ENCODE peak calls at places on chromosomes 4 and X, in five cellular contexts. X, A, M, F and J are unnamed samples.

GRCh38 chr4:40251366-40251765 is 54.5 kb downstream of the RHOH start:
- DNase-seq in A (no peak), M (no peak), F (no peak), X (no peak), J (no peak)

GRCh38 chrX:65821721-65822496 is 154.5 kb downstream of the MSN start:
- DNase-seq in M (no peak), A (no peak), X (no peak), F (no peak), J (no peak)

GRCh38 chr4:124135409-124135813 is 577.1 kb downstream of the ANKRD50 start:
- DNase-seq in M (no peak), X (no peak), A (no peak), F (peak; percentile 22), J (no peak)

GRCh38 chr4:21013501-21013900 is 313.2 kb downstream of the PACRGL start:
- DNase-seq in A (no peak), X (no peak), F (no peak), M (peak; percentile 44), J (no peak)

GRCh38 chrX:102835504-102836146 is 101.4 kb upstream of the RAB40AL start:
- DNase-seq in M (peak; percentile 60), A (peak; percentile 37), X (peak; percentile 44), F (peak; percentile 27), J (no peak)

GRCh38 chr4:118265312-118266144 is 87.3 kb downstream of the PRSS12 start:
- DNase-seq in M (peak; percentile 48), A (peak; percentile 40), X (no peak), F (no peak), J (no peak)

GRCh38 chr4:89298788-89299152 is 8.8 kb downstream of the GPRIN3 start:
- DNase-seq in A (no peak), F (peak; percentile 43), M (no peak), X (no peak), J (no peak)

GRCh38 chr4:155734065-155734464 is 24.8 kb upstream of the GUCY1B1 start:
- DNase-seq in M (no peak), X (no peak), F (peak; percentile 22), A (no peak), J (no peak)

GRCh38 chr4:84690481-84690880 is 107.6 kb downstream of the CDS1 start:
- DNase-seq in F (peak; percentile 38), A (no peak), X (no peak), M (no peak), J (no peak)

GRCh38 chr4:111537861-111538260 is 607.4 kb upstream of the FAM241A start:
- DNase-seq in X (no peak), F (peak; percentile 63), A (no peak), M (no peak), J (no peak)
- H3K18ac ChIP-seq in X (no peak overlapping the region), F (no peak overlapping the region), A (no peak overlapping the region), M (no peak overlapping the region), J (no peak overlapping the region)

GRCh38 chrX:7093305-7093704 is 54.2 kb upstream of the STS start:
- DNase-seq in F (no peak), M (no peak), X (no peak), A (no peak), J (no peak)

GRCh38 chrX:7091923-7092322 is 55.6 kb upstream of the STS start:
- DNase-seq in F (no peak), X (no peak), A (no peak), M (no peak), J (no peak)

GRCh38 chrX:7086384-7086783 is 61.1 kb upstream of the STS start:
- DNase-seq in X (no peak), M (no peak), A (no peak), F (peak; percentile 21), J (no peak)

GRCh38 chrX:7088968-7089615 is 58.4 kb upstream of the STS start:
- DNase-seq in A (peak; percentile 49), F (no peak), X (no peak), M (peak; percentile 1), J (no peak)

DNA sequence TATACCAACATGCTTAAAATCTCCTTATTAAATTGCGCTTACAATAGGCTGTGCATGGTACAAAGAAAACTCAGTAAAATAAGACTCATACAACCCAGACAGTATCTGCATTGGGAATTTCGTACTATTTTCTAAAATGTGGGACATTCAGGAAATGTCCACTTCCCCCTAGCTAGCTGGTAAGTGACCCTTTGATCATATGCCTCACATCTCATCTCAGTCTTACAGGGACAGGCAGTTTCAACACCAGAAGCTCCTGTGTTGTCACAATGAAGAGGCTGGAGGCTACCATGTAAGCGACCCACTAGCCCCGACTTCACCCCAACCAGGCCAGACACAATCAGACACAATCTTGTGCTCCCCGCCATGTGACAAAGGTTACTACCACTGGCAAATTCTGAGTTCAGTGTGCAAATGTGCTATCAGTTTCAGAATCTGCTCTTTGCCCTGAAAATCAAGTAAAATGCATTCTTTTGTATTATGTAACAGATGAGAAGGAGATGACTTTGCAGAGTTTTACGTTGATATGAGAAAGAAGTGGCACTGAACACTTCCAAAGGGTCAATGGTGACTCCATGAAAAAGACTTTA is 56.9 kb upstream of the STS start:
- DNase-seq in A (no peak), X (no peak), M (peak; percentile 55), F (peak; percentile 13), J (no peak)
- H2BK12ac ChIP-seq in A (no peak overlapping the region), X (no peak overlapping the region), M (no peak overlapping the region), F (no peak overlapping the region), J (no peak overlapping the region)

GRCh38 chr4:101346312-101346561 is 1.1 kb downstream of the PPP3CA start:
- DNase-seq in M (no peak), A (no peak), F (no peak), X (no peak), J (no peak)

GRCh38 chr4:101347557-101348366 is 436 bp upstream of the PPP3CA start:
- DNase-seq in F (peak; percentile 97), X (peak; percentile 99), M (peak; percentile 98), A (peak; percentile 97), J (peak; percentile 97)

GRCh38 chr4:101346562-101347266 is 612 bp downstream of the PPP3CA start:
- DNase-seq in X (peak; percentile 70), M (peak; percentile 59), F (peak; percentile 86), A (peak; percentile 52), J (peak; percentile 57)

GRCh38 chr4:101348367-101348827 is 1.1 kb upstream of the PPP3CA start:
- DNase-seq in A (no peak), X (peak; percentile 73), M (peak; percentile 50), F (no peak), J (no peak)

GRCh38 chr4:101347267-101347556 is at the start of gene PPP3CA:
- DNase-seq in X (no peak), F (no peak), A (no peak), M (no peak), J (no peak)
- H3K18ac ChIP-seq in X (peak within 1 kb of the TSS; percentile 71), F (peak within 1 kb of the TSS; percentile 100), A (no peak within 1 kb of the TSS), M (peak within 1 kb of the TSS; percentile 73), J (peak within 1 kb of the TSS; percentile 99)

GRCh38 chr4:170058745-170059144 is 31.0 kb downstream of the AADAT start:
- DNase-seq in A (no peak), M (no peak), X (no peak), F (no peak), J (no peak)
- H2BK12ac ChIP-seq in A (no peak overlapping the region), M (no peak overlapping the region), X (no peak overlapping the region), F (no peak overlapping the region), J (no peak overlapping the region)

GRCh38 chrX:133490955-133491354 is 75.7 kb upstream of the GPC4 start:
- DNase-seq in M (no peak), F (no peak), A (no peak), X (no peak), J (no peak)

GRCh38 chrX:133497356-133497755 is 82.1 kb upstream of the GPC4 start:
- DNase-seq in F (peak; percentile 18), X (no peak), A (no peak), M (no peak), J (no peak)

GRCh38 chrX:133493366-133493765 is 78.1 kb upstream of the GPC4 start:
- DNase-seq in A (no peak), X (no peak), M (no peak), F (no peak), J (no peak)

GRCh38 chrX:133495464-133496391 is 80.4 kb upstream of the GPC4 start:
- DNase-seq in M (no peak), X (no peak), F (peak; percentile 81), A (no peak), J (no peak)
- H3K18ac ChIP-seq in M (no peak overlapping the region), X (no peak overlapping the region), F (no peak overlapping the region), A (no peak overlapping the region), J (no peak overlapping the region)

DNA sequence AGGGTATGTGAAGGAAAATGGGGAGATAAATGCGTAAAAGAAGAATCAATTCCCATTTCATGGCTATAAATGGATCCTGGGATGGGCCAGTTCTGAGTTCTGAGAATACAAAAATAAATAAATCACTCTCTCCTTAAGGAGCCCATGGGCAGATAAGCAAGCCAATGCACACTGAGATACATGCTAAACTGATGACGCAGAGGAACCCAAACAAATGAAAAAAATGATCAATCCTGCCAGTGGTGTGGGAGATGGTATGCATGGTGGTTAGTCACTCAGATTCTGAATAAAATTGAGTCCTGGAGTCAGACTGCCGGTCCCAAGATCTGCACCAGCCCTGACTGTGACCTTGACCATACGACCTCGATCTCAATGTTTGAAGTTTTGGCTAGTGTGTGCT is 59.7 kb downstream of the NEIL3 start:
- DNase-seq in M (peak; percentile 42), X (no peak), F (peak; percentile 16), A (no peak), J (no peak)
- H2BK12ac ChIP-seq in M (no peak overlapping the region), X (no peak overlapping the region), F (no peak overlapping the region), A (no peak overlapping the region), J (no peak overlapping the region)

DNA sequence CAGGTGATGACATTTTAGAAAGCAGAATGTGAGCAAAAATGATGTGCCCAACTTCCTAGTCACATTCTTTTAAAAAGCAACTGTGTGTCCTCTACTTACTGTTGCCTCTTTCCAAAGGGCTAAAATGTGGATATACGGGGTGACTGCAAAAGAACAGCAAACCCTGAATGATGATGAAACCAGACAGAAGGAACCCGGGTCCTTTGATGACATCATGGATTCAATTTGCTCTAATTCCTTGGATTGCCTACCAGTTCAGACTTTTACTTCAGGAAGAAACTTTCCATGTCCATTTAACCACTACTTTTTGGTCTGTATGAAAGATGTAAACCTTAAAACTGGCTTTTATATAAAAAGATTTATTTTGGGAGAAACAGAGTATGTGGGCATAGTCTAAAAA is 190.9 kb upstream of the MAB21L2 start:
- DNase-seq in M (no peak), X (no peak), F (no peak), A (no peak), J (no peak)
- H3K18ac ChIP-seq in M (no peak overlapping the region), X (no peak overlapping the region), F (no peak overlapping the region), A (no peak overlapping the region), J (no peak overlapping the region)

DNA sequence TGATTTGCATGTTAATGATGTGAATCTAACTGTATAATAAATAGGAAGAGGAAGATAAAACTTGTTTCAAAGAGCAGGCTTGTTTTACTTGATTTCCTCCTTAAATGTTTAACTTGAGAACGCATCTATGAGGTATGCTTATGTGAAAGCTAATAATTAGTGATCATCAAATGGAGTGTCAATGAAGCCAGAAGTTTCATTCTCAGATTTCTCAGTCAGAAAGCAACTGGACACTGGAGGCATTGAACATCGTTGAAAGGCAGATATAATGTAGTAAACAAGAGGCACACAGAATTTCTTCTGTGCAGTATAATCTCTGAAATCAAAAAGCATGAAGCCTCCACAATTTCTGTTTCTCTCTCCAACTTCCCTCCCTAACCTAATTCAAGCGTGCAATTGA is 672.9 kb downstream of the ADGRL3 start:
- DNase-seq in X (no peak), A (no peak), F (no peak), M (no peak), J (no peak)
- H2BK12ac ChIP-seq in X (no peak overlapping the region), A (no peak overlapping the region), F (no peak overlapping the region), M (no peak overlapping the region), J (no peak overlapping the region)